ENCODE peak calls at places on chromosomes 16 and 17, in four cellular contexts. N is suprapubic skin, Z is sigmoid colon, X is heart left ventricle. I is an unnamed sample.

GRCh38 chr17:50909765-50910661 is 43.9 kb upstream of the TOB1 start:
- DNase-seq in N (no peak), Z (no peak), X (no peak), I (no peak)

GRCh38 chr17:35705230-35705629 is 26.2 kb upstream of the RASL10B start:
- DNase-seq in N (no peak), Z (no peak), X (no peak), I (no peak)

GRCh38 chr17:13575922-13576419 is 25.8 kb downstream of the HS3ST3A1 start:
- DNase-seq in N (no peak), Z (no peak), X (no peak), I (no peak)

GRCh38 chr17:75003070-75003956 is 9.2 kb upstream of the MRPL58 start:
- DNase-seq in N (no peak), Z (no peak), X (no peak), I (no peak)

GRCh38 chr16:82750078-82750477 is 123.3 kb downstream of the CDH13 start:
- DNase-seq in N (no peak), Z (no peak), X (no peak), I (no peak)

GRCh38 chr17:8455660-8456059 is 20.0 kb downstream of the NDEL1 start:
- DNase-seq in N (no peak), Z (no peak), X (no peak), I (no peak)

GRCh38 chr17:79716183-79716797 is 14.5 kb upstream of the ENPP7 start:
- DNase-seq in N (peak; percentile 43), Z (no peak), X (no peak), I (no peak)

GRCh38 chr16:77951788-77952187 is 70.6 kb upstream of the CLEC3A start:
- DNase-seq in N (no peak), Z (no peak), X (no peak), I (no peak)

GRCh38 chr16:50809561-50809960 is 67.7 kb downstream of the CYLD start:
- DNase-seq in N (no peak), Z (no peak), X (no peak), I (no peak)

GRCh38 chr16:51624083-51624775 is 473.2 kb upstream of the SALL1 start:
- DNase-seq in N (no peak), Z (no peak), X (no peak), I (no peak)

GRCh38 chr16:11162571-11163268 is 93.3 kb downstream of the SOCS1 start:
- DNase-seq in N (no peak), Z (no peak), X (no peak), I (no peak)

GRCh38 chr16:12545792-12546342 is 257.8 kb downstream of the CPPED1 start:
- DNase-seq in N (no peak), Z (no peak), X (no peak), I (no peak)

GRCh38 chr17:46764709-46765401 is 53.6 kb downstream of the WNT3 start:
- DNase-seq in N (no peak), Z (no peak), X (peak; percentile 83), I (no peak)

GRCh38 chr16:4215106-4215505 is 26.8 kb downstream of the SRL start:
- DNase-seq in N (no peak), Z (no peak), X (peak; percentile 66), I (no peak)
- TF ChIP-seq POLR2A in N (no peak), Z (no peak), X (no peak), I (no peak)

GRCh38 chr16:54501797-54502196 is 215.2 kb upstream of the IRX3 start:
- DNase-seq in N (no peak), Z (no peak), X (no peak), I (no peak)
- TF ChIP-seq POLR2A in N (no peak), Z (no peak), X (no peak), I (no peak)

DNA sequence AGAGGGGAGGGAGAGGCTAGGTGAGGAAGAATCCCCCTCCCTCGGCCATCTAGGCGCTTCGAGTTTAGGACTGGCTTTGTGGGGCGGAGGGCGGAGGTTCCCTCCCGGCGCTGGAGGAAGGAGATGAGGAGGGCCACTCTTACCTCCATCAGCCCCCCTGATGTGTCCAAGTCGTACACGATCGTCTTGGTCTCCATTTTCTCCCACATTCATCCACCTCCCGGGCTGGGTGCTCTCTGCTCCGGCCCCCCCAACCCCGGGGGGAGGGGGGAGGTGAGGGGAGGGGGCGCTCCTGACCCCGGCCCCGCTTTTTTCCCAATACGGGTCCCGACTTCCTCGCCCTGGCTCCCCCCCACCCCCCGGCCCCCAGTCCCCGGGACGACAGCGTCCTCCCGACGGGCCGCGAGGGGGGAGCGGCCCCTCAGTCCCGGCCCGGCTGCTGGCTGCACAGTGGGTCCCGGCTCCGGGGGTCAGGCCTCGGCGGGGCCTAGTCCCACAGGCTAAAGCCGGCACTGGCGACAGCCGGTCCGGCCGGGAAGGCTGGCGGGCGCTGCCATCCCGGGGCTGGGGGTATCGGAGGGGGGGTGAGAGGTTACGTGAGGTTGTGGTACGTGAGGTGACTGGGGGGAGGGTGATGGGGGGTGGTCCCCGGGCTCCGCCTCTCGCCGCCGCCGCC is 428 bp downstream of the PHF12 start:
- DNase-seq in N (no peak), Z (no peak), X (no peak), I (no peak)
- TF ChIP-seq POLR2A in N (no peak), Z (peak; percentile 46), X (no peak), I (peak; percentile 39)

GRCh38 chr17:78485416-78486168 is 91.6 kb downstream of the DNAH17 start:
- DNase-seq in N (no peak), Z (no peak), X (no peak), I (no peak)

GRCh38 chr17:78488156-78488555 is 89.0 kb downstream of the DNAH17 start:
- DNase-seq in N (no peak), Z (no peak), X (no peak), I (no peak)

GRCh38 chr17:78484300-78485159 is 92.7 kb downstream of the DNAH17 start:
- DNase-seq in N (no peak), Z (no peak), X (no peak), I (no peak)

GRCh38 chr17:78486946-78487680 is 90.1 kb downstream of the DNAH17 start:
- DNase-seq in N (no peak), Z (no peak), X (no peak), I (no peak)

DNA sequence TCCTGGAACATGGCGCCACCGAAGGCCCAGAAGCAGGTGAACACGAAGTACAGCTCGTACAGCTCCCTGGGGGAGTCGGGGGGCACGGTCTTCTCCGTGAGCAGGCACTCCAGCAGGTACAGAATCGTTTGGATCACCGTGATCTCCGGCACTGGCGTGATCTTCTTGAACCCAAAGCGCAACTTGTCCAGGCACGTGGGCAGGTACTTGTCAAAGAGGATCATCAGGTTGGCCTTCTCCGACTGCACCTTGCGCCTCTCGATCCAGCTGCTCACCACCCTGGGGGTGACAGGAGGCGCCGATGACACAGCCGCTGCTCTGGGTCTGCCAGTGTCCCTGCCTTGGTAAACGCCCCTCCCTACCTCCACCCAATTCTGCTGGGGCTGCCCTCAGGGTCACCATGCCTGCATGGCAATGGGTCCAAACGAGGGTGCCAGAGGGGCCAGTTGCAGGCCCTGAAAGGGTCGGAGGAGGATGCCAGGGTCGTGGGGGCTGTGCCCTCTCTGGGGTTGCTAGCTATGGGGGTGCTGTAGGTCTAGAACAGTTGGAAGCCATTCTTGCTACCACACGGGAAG is 90.9 kb downstream of the DNAH17 start:
- DNase-seq in N (no peak), Z (no peak), X (no peak), I (no peak)
- TF ChIP-seq POLR2A in N (no peak), Z (no peak), X (no peak), I (no peak)

GRCh38 chr17:15944720-15945492 is at the start of gene ADORA2B:
- DNase-seq in N (no peak), Z (peak; percentile 78), X (peak; percentile 56), I (no peak)
- TF ChIP-seq POLR2A in N (no peak), Z (no peak), X (no peak), I (no peak)

GRCh38 chr17:76671912-76672262 is 28.3 kb upstream of the ST6GALNAC1 start:
- DNase-seq in N (no peak), Z (no peak), X (no peak), I (no peak)

GRCh38 chr17:76672270-76672851 is 28.8 kb upstream of the ST6GALNAC1 start:
- DNase-seq in N (no peak), Z (no peak), X (no peak), I (no peak)

GRCh38 chr17:76670020-76670707 is 26.6 kb upstream of the ST6GALNAC1 start:
- DNase-seq in N (no peak), Z (peak; percentile 29), X (no peak), I (no peak)

GRCh38 chr17:76670708-76671122 is 27.2 kb upstream of the ST6GALNAC1 start:
- DNase-seq in N (no peak), Z (no peak), X (no peak), I (no peak)

GRCh38 chr17:76671123-76671911 is 27.8 kb upstream of the ST6GALNAC1 start:
- DNase-seq in N (peak; percentile 100), Z (peak; percentile 100), X (peak; percentile 100), I (peak; percentile 99)
- TF ChIP-seq POLR2A in N (no peak), Z (no peak), X (no peak), I (peak; percentile 18)

I was measured in breast epithelium.